ENCODE peak calls at places on chromosomes 4 and X, in six cellular contexts. E is lower leg skin; I is cardiac muscle cell; W is foreskin fibroblast; J is CD8-positive, alpha-beta T cell; A is naive thymus-derived CD4-positive, alpha-beta T cell. D is an unnamed sample.

GRCh38 chr4:94168321-94168720 is 39.3 kb upstream of the SMARCAD1 start:
- DNase-seq in A (no peak), I (peak), J (no peak), W (no peak), E (no peak), D (no peak)

GRCh38 chr4:51851090-51851936 is 8.4 kb downstream of the DCUN1D4 start:
- DNase-seq in E (no peak), J (no peak), W (no peak), I (no peak), A (no peak), D (no peak)

GRCh38 chr4:173591760-173592159 is 61.7 kb upstream of the HAND2 start:
- DNase-seq in W (no peak), J (no peak), E (no peak), I (no peak), A (no peak), D (no peak)

GRCh38 chrX:150200820-150201287 is 162.3 kb upstream of the MAMLD1 start:
- DNase-seq in I (no peak), W (peak), E (peak), A (no peak), J (no peak), D (peak)

GRCh38 chr4:81635747-81636146 is 164.0 kb upstream of the RASGEF1B start:
- DNase-seq in W (no peak), J (no peak), E (no peak), I (peak), A (no peak), D (no peak)

GRCh38 chr4:145507636-145508035 is 26.0 kb downstream of the SMAD1 start:
- DNase-seq in J (no peak), I (no peak), W (no peak), E (no peak), A (no peak), D (no peak)

GRCh38 chrX:120244735-120245498 is 5.7 kb upstream of the ZBTB33 start:
- DNase-seq in I (peak), W (peak), E (peak), A (peak), J (peak), D (no peak)

GRCh38 chr4:16027114-16027513 is 56.7 kb downstream of the PROM1 start:
- DNase-seq in J (no peak), A (no peak), I (no peak), E (no peak), W (no peak), D (no peak)

GRCh38 chr4:13907255-13907751 is 279.8 kb upstream of the BOD1L1 start:
- DNase-seq in A (no peak), I (no peak), W (peak), E (no peak), J (no peak), D (peak)

GRCh38 chr4:71380721-71381120 is 41.9 kb downstream of the SLC4A4 start:
- DNase-seq in J (no peak), I (no peak), A (no peak), E (no peak), W (peak), D (no peak)

GRCh38 chr4:21862917-21863316 is 85.7 kb downstream of the KCNIP4 start:
- DNase-seq in J (no peak), I (no peak), W (no peak), A (no peak), E (no peak), D (no peak)

GRCh38 chrX:100673397-100673953 is 29.5 kb downstream of the SRPX2 start:
- DNase-seq in E (no peak), W (peak), I (no peak), J (no peak), A (no peak), D (peak)

GRCh38 chr4:140156529-140157171 is 2.7 kb upstream of the MAML3 start:
- DNase-seq in W (no peak), E (no peak), A (no peak), I (no peak), J (peak), D (no peak)

GRCh38 chrX:2390754-2391153 is 110.0 kb downstream of the DHRSX start:
- DNase-seq in W (no peak), E (no peak), I (no peak), A (no peak), J (no peak), D (no peak)

GRCh38 chrX:45774961-45775360 is 574.3 kb upstream of the DIPK2B start:
- DNase-seq in A (no peak), E (no peak), J (no peak), W (peak), I (no peak), D (peak)

DNA sequence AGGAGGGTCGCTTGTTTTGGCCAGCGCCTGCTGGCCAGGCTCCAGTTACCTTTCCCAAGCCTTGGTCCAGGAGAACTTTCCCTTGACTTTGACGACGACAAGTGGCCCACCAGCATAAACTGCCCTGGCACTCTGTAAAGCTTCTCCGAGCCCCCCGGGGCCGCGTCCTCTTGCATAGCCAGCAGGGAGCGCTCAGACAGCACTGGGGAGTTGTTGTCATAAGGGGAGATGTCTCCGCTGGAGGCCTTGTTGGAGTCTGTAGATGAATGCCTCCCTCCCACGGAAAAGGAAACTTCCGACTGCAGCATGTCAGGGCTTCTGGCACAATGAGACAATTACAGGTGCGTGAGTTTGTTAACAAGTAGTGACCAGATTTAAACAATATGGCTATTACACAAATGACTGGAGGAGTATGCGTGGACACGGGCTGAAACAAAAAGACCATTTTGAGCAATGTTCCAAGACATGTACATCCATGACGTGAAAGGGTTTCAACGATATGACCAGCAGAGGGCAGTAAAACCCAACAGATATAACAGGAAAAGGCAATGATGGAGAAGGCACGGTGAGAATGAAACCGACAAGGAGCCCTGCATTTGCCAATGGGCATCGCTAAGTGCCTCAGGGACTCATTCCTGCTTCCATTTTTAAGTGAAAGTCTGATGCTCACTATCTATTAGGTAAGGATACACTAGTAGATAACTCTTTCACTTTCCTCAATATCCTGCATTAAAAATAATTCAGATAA is 33.0 kb downstream of the HCCS start:
- DNase-seq in A (no peak), I (peak), E (no peak), W (peak), J (peak), D (no peak)
- H3K4me3 ChIP-seq in A (no peak), I (no peak), E (no peak), W (no peak), J (no peak), D (no peak)

GRCh38 chr4:108649863-108650211 is 562 bp upstream of the OSTC start:
- DNase-seq in A (no peak), J (no peak), E (no peak), W (no peak), I (no peak), D (no peak)
- H3K4me3 ChIP-seq in A (peak), J (peak), E (no peak), W (peak), I (peak), D (peak)

GRCh38 chr4:4425696-4426095 is 38.8 kb downstream of the NSG1 start:
- DNase-seq in J (no peak), W (no peak), E (peak), I (no peak), A (no peak), D (no peak)

GRCh38 chr4:4425119-4425690 is 38.3 kb downstream of the NSG1 start:
- DNase-seq in E (peak), W (no peak), J (no peak), I (no peak), A (no peak), D (no peak)

GRCh38 chr4:4427886-4428285 is 41.0 kb downstream of the NSG1 start:
- DNase-seq in A (no peak), W (no peak), J (no peak), I (no peak), E (no peak), D (no peak)

GRCh38 chr4:4427478-4427870 is 40.6 kb downstream of the NSG1 start:
- DNase-seq in E (peak), W (no peak), I (no peak), A (no peak), J (no peak), D (no peak)

GRCh38 chr4:4426511-4427477 is 39.9 kb downstream of the NSG1 start:
- DNase-seq in W (no peak), I (no peak), A (no peak), J (no peak), E (peak), D (no peak)
- H3K4me3 ChIP-seq in W (no peak), I (no peak), A (no peak), J (no peak), E (no peak), D (no peak)

DNA sequence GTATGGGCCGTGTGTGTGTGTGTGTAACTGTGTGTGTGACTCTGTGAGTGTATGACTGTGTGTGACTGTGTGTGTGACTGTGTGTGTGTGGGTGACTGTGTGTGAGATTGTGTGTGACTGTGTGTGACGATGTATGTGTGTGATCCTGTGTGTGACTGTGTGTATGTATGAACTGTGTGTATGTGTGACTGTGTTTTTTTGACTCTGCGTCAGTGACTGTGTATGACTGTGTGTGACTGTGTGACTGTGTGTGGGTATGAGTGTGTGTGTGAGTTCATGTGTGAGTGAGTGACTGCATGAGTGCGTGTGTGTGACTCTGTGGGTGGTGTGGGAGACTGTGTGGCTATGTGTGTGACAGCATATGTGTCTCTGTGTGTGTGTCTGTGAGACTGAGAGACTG is 81.8 kb downstream of the ZNF718 start:
- DNase-seq in W (no peak), E (no peak), J (no peak), A (no peak), I (no peak), D (no peak)
- H3K4me3 ChIP-seq in W (no peak), E (no peak), J (no peak), A (no peak), I (no peak), D (no peak)

DNA sequence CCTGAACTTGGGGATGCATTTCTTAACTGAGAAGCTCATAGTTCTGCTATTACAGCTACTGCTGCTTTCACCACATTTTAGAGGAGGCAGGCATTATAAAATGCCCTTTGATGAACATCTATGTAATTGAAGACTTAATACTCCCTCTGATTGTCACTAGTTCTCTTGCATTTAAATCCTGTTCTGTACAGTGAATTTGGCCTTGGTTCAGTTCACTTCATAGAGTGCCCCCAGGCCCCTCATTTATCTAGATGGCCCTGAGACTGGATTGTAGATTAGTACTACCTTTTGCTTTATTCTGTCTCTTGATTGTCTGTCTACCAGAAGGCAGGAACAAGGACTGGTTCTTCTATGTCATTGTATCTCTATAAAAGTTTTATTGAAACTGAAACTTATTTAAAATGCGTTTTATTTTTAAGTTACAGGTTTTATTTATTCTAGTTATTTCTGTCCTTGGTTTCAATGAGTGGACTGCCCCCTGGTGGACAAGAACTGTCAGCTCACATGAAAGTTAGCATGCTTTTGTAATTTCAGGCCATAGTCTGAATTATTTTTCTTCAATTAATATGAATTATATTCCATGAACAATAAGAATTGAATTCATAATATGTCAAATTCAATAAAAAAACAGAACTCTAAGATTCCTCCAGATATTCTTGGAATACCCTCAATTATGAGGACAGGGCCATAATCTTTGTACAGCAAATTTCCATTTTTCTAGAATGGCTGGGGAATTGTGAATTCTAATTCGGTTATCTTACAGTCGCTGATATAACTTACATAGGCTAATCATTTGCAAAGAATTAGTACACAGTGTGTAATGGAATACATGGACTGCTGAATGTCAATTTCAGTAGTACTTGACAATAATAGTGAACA is 47.2 kb upstream of the TMEM33 start:
- DNase-seq in J (peak), A (no peak), W (peak), I (peak), E (no peak), D (peak)
- H3K4me3 ChIP-seq in J (no peak), A (no peak), W (no peak), I (no peak), E (no peak), D (no peak)

GRCh38 chr4:146637853-146638800 is 566 bp upstream of the POU4F2 start:
- DNase-seq in I (peak), W (no peak), E (no peak), J (no peak), A (no peak), D (no peak)
- H3K4me3 ChIP-seq in I (peak), W (no peak), E (no peak), J (no peak), A (no peak), D (no peak)

GRCh38 chr4:184476660-184477059 is 2.3 kb upstream of the IRF2 start:
- DNase-seq in I (no peak), A (no peak), E (no peak), J (peak), W (no peak), D (no peak)
- H3K4me3 ChIP-seq in I (no peak), A (peak), E (no peak), J (no peak), W (no peak), D (no peak)

GRCh38 chr4:37889849-37890500 is 909 bp upstream of the TBC1D1 start:
- DNase-seq in I (no peak), W (peak), E (no peak), J (no peak), A (no peak), D (no peak)

GRCh38 chr4:37882665-37883296 is 8.1 kb upstream of the TBC1D1 start:
- DNase-seq in W (no peak), A (no peak), I (no peak), E (no peak), J (no peak), D (no peak)

GRCh38 chr4:37885496-37885895 is 5.4 kb upstream of the TBC1D1 start:
- DNase-seq in J (no peak), W (no peak), A (no peak), E (no peak), I (peak), D (no peak)

GRCh38 chr4:37879365-37879764 is 11.5 kb upstream of the TBC1D1 start:
- DNase-seq in J (no peak), E (no peak), W (no peak), A (no peak), I (no peak), D (no peak)

DNA sequence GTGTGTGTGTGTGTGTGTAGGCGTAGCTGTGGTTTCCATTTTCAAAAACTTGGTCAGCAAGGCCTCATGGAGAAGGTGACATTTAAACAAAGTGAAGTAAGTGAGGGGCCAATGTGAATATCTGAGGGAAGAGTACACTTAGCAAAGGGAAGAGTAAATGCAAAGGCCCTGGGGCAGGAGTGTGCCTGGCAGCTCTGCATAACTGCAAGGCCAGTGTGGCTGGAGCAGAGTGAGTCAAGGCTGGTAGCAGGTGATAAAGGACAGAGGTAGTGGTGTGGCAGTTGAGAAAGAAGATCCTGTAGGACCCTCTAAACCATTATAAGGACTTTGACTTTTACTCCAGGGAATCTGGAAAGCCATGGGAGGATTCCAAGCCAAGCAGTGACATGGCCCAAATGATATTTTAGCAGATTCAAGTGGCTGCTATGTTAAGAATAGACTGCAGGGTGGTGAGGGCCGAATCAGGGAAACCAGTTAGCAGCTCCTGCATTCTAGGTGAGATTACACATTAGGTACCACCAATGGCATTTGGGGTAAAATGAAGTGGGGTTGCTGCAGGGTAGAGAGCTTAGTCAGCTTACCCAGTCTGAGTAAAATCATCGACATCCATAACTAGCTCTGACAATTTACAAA is 5.9 kb upstream of the TBC1D1 start:
- DNase-seq in W (no peak), E (no peak), I (no peak), A (no peak), J (no peak), D (no peak)
- H3K4me3 ChIP-seq in W (no peak), E (no peak), I (no peak), A (no peak), J (no peak), D (no peak)

D was measured in BJ.